ENCODE peak calls at places on chromosomes 1 and 21, in eight cellular contexts. One of them, this sample, is unnamed. For H3K4me1, the result is how much of the 10 kb centered on the place peaks cover.

GRCh38 chr1:109298666-109299086 is 8.1 kb downstream of the MYBPHL start:
- DNase-seq in H9: no peak
- DNase-seq in transverse colon: no peak
- DNase-seq in A549: no peak
- DNase-seq in pancreas: no peak
- DNase-seq in SJSA1: peak
- DNase-seq in neural progenitor cell: no peak
- DNase-seq in ovary: no peak
- DNase-seq in this sample: no peak

GRCh38 chr1:8083739-8084484 is 57.8 kb upstream of the ERRFI1 start:
- DNase-seq in H9: no peak
- DNase-seq in transverse colon: no peak
- DNase-seq in A549: no peak
- DNase-seq in pancreas: no peak
- DNase-seq in SJSA1: peak
- DNase-seq in neural progenitor cell: peak
- DNase-seq in ovary: no peak
- DNase-seq in this sample: no peak

GRCh38 chr21:34319585-34319984 is 44.2 kb upstream of the KCNE2 start:
- DNase-seq in H9: no peak
- DNase-seq in transverse colon: no peak
- DNase-seq in A549: no peak
- DNase-seq in pancreas: no peak
- DNase-seq in SJSA1: no peak
- DNase-seq in neural progenitor cell: no peak
- DNase-seq in ovary: no peak
- DNase-seq in this sample: no peak

GRCh38 chr1:180923024-180923841 is 10.5 kb downstream of the KIAA1614 start:
- DNase-seq in H9: peak
- DNase-seq in transverse colon: no peak
- DNase-seq in A549: no peak
- DNase-seq in pancreas: no peak
- DNase-seq in SJSA1: peak
- DNase-seq in neural progenitor cell: peak
- DNase-seq in ovary: no peak
- DNase-seq in this sample: no peak

GRCh38 chr1:37478890-37479254 is 4.5 kb downstream of the ZC3H12A start:
- DNase-seq in H9: no peak
- DNase-seq in transverse colon: peak
- DNase-seq in A549: no peak
- DNase-seq in pancreas: no peak
- DNase-seq in SJSA1: no peak
- DNase-seq in neural progenitor cell: no peak
- DNase-seq in ovary: no peak
- DNase-seq in this sample: no peak

GRCh38 chr1:40834968-40835545 is 27.1 kb downstream of the CITED4 start:
- DNase-seq in H9: no peak
- DNase-seq in transverse colon: no peak
- DNase-seq in A549: no peak
- DNase-seq in pancreas: no peak
- DNase-seq in SJSA1: peak
- DNase-seq in neural progenitor cell: no peak
- DNase-seq in ovary: no peak
- DNase-seq in this sample: no peak

GRCh38 chr1:180201451-180202200 is 28.4 kb upstream of the LHX4 start:
- DNase-seq in H9: no peak
- DNase-seq in transverse colon: no peak
- DNase-seq in A549: no peak
- DNase-seq in pancreas: no peak
- DNase-seq in SJSA1: no peak
- DNase-seq in neural progenitor cell: no peak
- DNase-seq in ovary: no peak
- DNase-seq in this sample: no peak

GRCh38 chr1:158506369-158506987 is 34.5 kb downstream of the OR10R2 start:
- DNase-seq in H9: peak
- DNase-seq in transverse colon: peak
- DNase-seq in A549: no peak
- DNase-seq in pancreas: no peak
- DNase-seq in SJSA1: peak
- DNase-seq in neural progenitor cell: peak
- DNase-seq in ovary: no peak
- DNase-seq in this sample: no peak

GRCh38 chr1:174157157-174157806 is 2.0 kb upstream of the RABGAP1L start:
- DNase-seq in H9: no peak
- DNase-seq in transverse colon: no peak
- DNase-seq in A549: no peak
- DNase-seq in pancreas: no peak
- DNase-seq in SJSA1: no peak
- DNase-seq in neural progenitor cell: no peak
- DNase-seq in ovary: no peak
- DNase-seq in this sample: no peak

GRCh38 chr1:221268295-221268694 is 389.1 kb downstream of the HLX start:
- DNase-seq in H9: no peak
- DNase-seq in transverse colon: no peak
- DNase-seq in A549: no peak
- DNase-seq in pancreas: no peak
- DNase-seq in SJSA1: peak
- DNase-seq in neural progenitor cell: no peak
- DNase-seq in ovary: no peak
- DNase-seq in this sample: no peak

GRCh38 chr21:38980416-38981319 is 174.9 kb downstream of the ETS2 start:
- DNase-seq in H9: no peak
- DNase-seq in transverse colon: no peak
- DNase-seq in A549: no peak
- DNase-seq in pancreas: no peak
- DNase-seq in SJSA1: no peak
- DNase-seq in neural progenitor cell: no peak
- DNase-seq in ovary: no peak
- DNase-seq in this sample: no peak

GRCh38 chr1:181452746-181453145 is 30.6 kb upstream of the CACNA1E start:
- DNase-seq in H9: no peak
- DNase-seq in transverse colon: no peak
- DNase-seq in A549: no peak
- DNase-seq in pancreas: no peak
- DNase-seq in SJSA1: no peak
- DNase-seq in neural progenitor cell: no peak
- DNase-seq in ovary: no peak
- DNase-seq in this sample: peak

GRCh38 chr1:56322211-56322610 is 257.2 kb downstream of the PLPP3 start:
- DNase-seq in H9: no peak
- DNase-seq in transverse colon: no peak
- DNase-seq in A549: no peak
- DNase-seq in pancreas: no peak
- DNase-seq in SJSA1: no peak
- DNase-seq in neural progenitor cell: peak
- DNase-seq in ovary: no peak
- DNase-seq in this sample: no peak

GRCh38 chr1:222813866-222814535 is 838 bp upstream of the DISP1 start:
- DNase-seq in H9: no peak
- DNase-seq in transverse colon: peak
- DNase-seq in A549: no peak
- DNase-seq in pancreas: no peak
- DNase-seq in SJSA1: peak
- DNase-seq in neural progenitor cell: no peak
- DNase-seq in ovary: no peak
- DNase-seq in this sample: no peak

GRCh38 chr1:28208818-28209441 is 23.9 kb downstream of the DNAJC8 start:
- DNase-seq in H9: peak
- DNase-seq in transverse colon: peak
- DNase-seq in A549: peak
- DNase-seq in pancreas: peak
- DNase-seq in SJSA1: peak
- DNase-seq in neural progenitor cell: peak
- DNase-seq in ovary: no peak
- DNase-seq in this sample: peak

GRCh38 chr1:60746278-60746761 is 336.0 kb upstream of the NFIA start:
- DNase-seq in H9: no peak
- DNase-seq in transverse colon: no peak
- DNase-seq in A549: no peak
- DNase-seq in pancreas: no peak
- DNase-seq in SJSA1: no peak
- DNase-seq in neural progenitor cell: peak
- DNase-seq in ovary: no peak
- DNase-seq in this sample: no peak

GRCh38 chr1:160371691-160372208 is 4.9 kb downstream of the NHLH1 start:
- DNase-seq in H9: no peak
- DNase-seq in transverse colon: no peak
- DNase-seq in A549: no peak
- DNase-seq in pancreas: no peak
- DNase-seq in SJSA1: no peak
- DNase-seq in neural progenitor cell: no peak
- DNase-seq in ovary: no peak
- DNase-seq in this sample: no peak

GRCh38 chr21:38669186-38669585 is 136.5 kb upstream of the ETS2 start:
- DNase-seq in H9: peak
- DNase-seq in transverse colon: peak
- DNase-seq in A549: peak
- DNase-seq in pancreas: no peak
- DNase-seq in SJSA1: no peak
- DNase-seq in neural progenitor cell: peak
- DNase-seq in ovary: no peak
- DNase-seq in this sample: no peak

GRCh38 chr1:208604295-208604694 is 360.1 kb upstream of the PLXNA2 start:
- DNase-seq in H9: no peak
- DNase-seq in transverse colon: no peak
- DNase-seq in A549: no peak
- DNase-seq in pancreas: no peak
- DNase-seq in SJSA1: peak
- DNase-seq in neural progenitor cell: no peak
- DNase-seq in ovary: no peak
- DNase-seq in this sample: no peak

GRCh38 chr1:97567000-97567749 is 353.7 kb downstream of the DPYD start:
- DNase-seq in H9: no peak
- DNase-seq in transverse colon: no peak
- DNase-seq in A549: no peak
- DNase-seq in pancreas: no peak
- DNase-seq in SJSA1: no peak
- DNase-seq in neural progenitor cell: peak
- DNase-seq in ovary: no peak
- DNase-seq in this sample: no peak

GRCh38 chr21:17949395-17949794 is 130.2 kb upstream of the C21orf91 start:
- DNase-seq in H9: no peak
- DNase-seq in transverse colon: no peak
- DNase-seq in A549: no peak
- DNase-seq in pancreas: no peak
- DNase-seq in SJSA1: no peak
- DNase-seq in neural progenitor cell: no peak
- DNase-seq in ovary: no peak
- DNase-seq in this sample: no peak

GRCh38 chr1:160097196-160097910 is 1.1 kb downstream of the IGSF8 start:
- DNase-seq in H9: no peak
- DNase-seq in transverse colon: no peak
- DNase-seq in A549: no peak
- DNase-seq in pancreas: no peak
- DNase-seq in SJSA1: no peak
- DNase-seq in neural progenitor cell: no peak
- DNase-seq in ovary: no peak
- DNase-seq in this sample: no peak

GRCh38 chr1:118075116-118075515 is 109.9 kb downstream of the SPAG17 start:
- DNase-seq in H9: no peak
- DNase-seq in transverse colon: no peak
- DNase-seq in A549: no peak
- DNase-seq in pancreas: no peak
- DNase-seq in SJSA1: no peak
- DNase-seq in neural progenitor cell: no peak
- DNase-seq in ovary: no peak
- DNase-seq in this sample: no peak

GRCh38 chr1:201533836-201534235 is 5.1 kb upstream of the NAV1 start:
- DNase-seq in H9: no peak
- DNase-seq in transverse colon: no peak
- DNase-seq in A549: no peak
- DNase-seq in pancreas: no peak
- DNase-seq in SJSA1: no peak
- DNase-seq in neural progenitor cell: peak
- DNase-seq in ovary: no peak
- DNase-seq in this sample: no peak
- H3K4me1 ChIP-seq in H9: under half
- H3K4me1 ChIP-seq in transverse colon: half or more
- H3K4me1 ChIP-seq in A549: under half
- H3K4me1 ChIP-seq in pancreas: under half
- H3K4me1 ChIP-seq in SJSA1: under half
- H3K4me1 ChIP-seq in neural progenitor cell: under half
- H3K4me1 ChIP-seq in ovary: under half
- H3K4me1 ChIP-seq in this sample: under half

GRCh38 chr1:94501925-94502324 is 39.6 kb downstream of the F3 start:
- DNase-seq in H9: no peak
- DNase-seq in transverse colon: no peak
- DNase-seq in A549: no peak
- DNase-seq in pancreas: no peak
- DNase-seq in SJSA1: no peak
- DNase-seq in neural progenitor cell: no peak
- DNase-seq in ovary: no peak
- DNase-seq in this sample: no peak
- H3K4me1 ChIP-seq in H9: under half
- H3K4me1 ChIP-seq in transverse colon: under half
- H3K4me1 ChIP-seq in A549: under half
- H3K4me1 ChIP-seq in pancreas: under half
- H3K4me1 ChIP-seq in SJSA1: under half
- H3K4me1 ChIP-seq in neural progenitor cell: under half
- H3K4me1 ChIP-seq in ovary: under half
- H3K4me1 ChIP-seq in this sample: under half

GRCh38 chr1:64426691-64427090 is 43.2 kb upstream of the CACHD1 start:
- DNase-seq in H9: no peak
- DNase-seq in transverse colon: no peak
- DNase-seq in A549: no peak
- DNase-seq in pancreas: no peak
- DNase-seq in SJSA1: no peak
- DNase-seq in neural progenitor cell: no peak
- DNase-seq in ovary: no peak
- DNase-seq in this sample: no peak
- H3K4me1 ChIP-seq in H9: under half
- H3K4me1 ChIP-seq in transverse colon: under half
- H3K4me1 ChIP-seq in A549: under half
- H3K4me1 ChIP-seq in pancreas: under half
- H3K4me1 ChIP-seq in SJSA1: under half
- H3K4me1 ChIP-seq in neural progenitor cell: under half
- H3K4me1 ChIP-seq in ovary: under half
- H3K4me1 ChIP-seq in this sample: under half

GRCh38 chr1:151833172-151833571 is 1.6 kb upstream of the RORC start:
- DNase-seq in H9: no peak
- DNase-seq in transverse colon: no peak
- DNase-seq in A549: no peak
- DNase-seq in pancreas: no peak
- DNase-seq in SJSA1: no peak
- DNase-seq in neural progenitor cell: no peak
- DNase-seq in ovary: no peak
- DNase-seq in this sample: no peak

GRCh38 chr1:151834239-151834638 is 2.6 kb upstream of the RORC start:
- DNase-seq in H9: no peak
- DNase-seq in transverse colon: no peak
- DNase-seq in A549: no peak
- DNase-seq in pancreas: no peak
- DNase-seq in SJSA1: no peak
- DNase-seq in neural progenitor cell: no peak
- DNase-seq in ovary: no peak
- DNase-seq in this sample: no peak

GRCh38 chr1:151831256-151831591 is 378 bp downstream of the RORC start:
- DNase-seq in H9: no peak
- DNase-seq in transverse colon: no peak
- DNase-seq in A549: no peak
- DNase-seq in pancreas: no peak
- DNase-seq in SJSA1: no peak
- DNase-seq in neural progenitor cell: no peak
- DNase-seq in ovary: no peak
- DNase-seq in this sample: no peak

GRCh38 chr1:151831605-151832004 is at the start of gene RORC:
- DNase-seq in H9: no peak
- DNase-seq in transverse colon: peak
- DNase-seq in A549: no peak
- DNase-seq in pancreas: peak
- DNase-seq in SJSA1: no peak
- DNase-seq in neural progenitor cell: no peak
- DNase-seq in ovary: no peak
- DNase-seq in this sample: peak

GRCh38 chr1:151832318-151832984 is 849 bp upstream of the RORC start:
- DNase-seq in H9: no peak
- DNase-seq in transverse colon: peak
- DNase-seq in A549: no peak
- DNase-seq in pancreas: peak
- DNase-seq in SJSA1: no peak
- DNase-seq in neural progenitor cell: no peak
- DNase-seq in ovary: no peak
- DNase-seq in this sample: peak
- H3K4me1 ChIP-seq in H9: under half
- H3K4me1 ChIP-seq in transverse colon: half or more
- H3K4me1 ChIP-seq in A549: under half
- H3K4me1 ChIP-seq in pancreas: under half
- H3K4me1 ChIP-seq in SJSA1: under half
- H3K4me1 ChIP-seq in neural progenitor cell: under half
- H3K4me1 ChIP-seq in ovary: under half
- H3K4me1 ChIP-seq in this sample: under half

This sample was measured in prostate gland.